ENCODE peak calls at places on chromosomes 5 and 9, in eight cellular contexts. W is upper lobe of right lung; B is dorsolateral prefrontal cortex; V is astrocyte; Q is pancreas; G is foreskin fibroblast; X is CD8-positive, alpha-beta memory T cell; Z is osteoblast. T is an unnamed sample.

GRCh38 chr9:136147890-136148714 is 29.4 kb upstream of the TMEM250 start:
- DNase-seq in B (no peak), Q (no peak), V (no peak), G (no peak), X (no peak), W (no peak), Z (no peak), T (no peak)

GRCh38 chr9:89996717-89997116 is 391.9 kb downstream of the GADD45G start:
- DNase-seq in Q (no peak), W (no peak), Z (no peak), B (no peak), X (no peak), V (no peak), G (no peak), T (no peak)

GRCh38 chr5:101658433-101658832 is 637.7 kb downstream of the SLCO4C1 start:
- DNase-seq in Q (no peak), W (no peak), G (no peak), X (no peak), B (no peak), V (no peak), Z (no peak), T (no peak)

GRCh38 chr9:116452634-116453033 is 234.5 kb upstream of the TRIM32 start:
- DNase-seq in B (no peak), Q (no peak), Z (no peak), G (no peak), V (no peak), W (no peak), X (no peak), T (peak)

GRCh38 chr5:111572561-111572960 is 60.2 kb upstream of the STARD4 start:
- DNase-seq in W (no peak), B (no peak), X (no peak), Z (no peak), V (no peak), Q (no peak), G (no peak), T (no peak)

GRCh38 chr5:2155556-2155955 is 272.8 kb upstream of the IRX4 start:
- DNase-seq in W (no peak), G (no peak), Q (no peak), Z (peak), V (no peak), X (no peak), B (peak), T (no peak)

GRCh38 chr5:43771611-43772031 is 168.6 kb downstream of the NNT start:
- DNase-seq in G (no peak), Z (no peak), B (no peak), W (no peak), Q (no peak), X (no peak), V (no peak), T (no peak)

GRCh38 chr9:114250235-114250568 is 72.7 kb upstream of the ORM1 start:
- DNase-seq in G (peak), Q (peak), B (peak), W (peak), X (no peak), V (peak), Z (peak), T (peak)

GRCh38 chr9:137836151-137836830 is 41.3 kb upstream of the CACNA1B start:
- DNase-seq in B (no peak), Q (no peak), X (no peak), V (no peak), G (no peak), W (no peak), Z (peak), T (no peak)

GRCh38 chr5:55450050-55450765 is 84.6 kb downstream of the PLPP1 start:
- DNase-seq in W (no peak), B (no peak), X (no peak), Z (no peak), V (peak), Q (no peak), G (peak), T (no peak)

GRCh38 chr5:7501066-7501465 is 105.1 kb downstream of the ADCY2 start:
- DNase-seq in W (no peak), Q (no peak), G (no peak), B (no peak), X (no peak), V (no peak), Z (no peak), T (no peak)
- H3K4me3 ChIP-seq in W (no peak), Q (no peak), G (no peak), B (no peak), X (no peak), V (no peak), Z (no peak), T (no peak)

DNA sequence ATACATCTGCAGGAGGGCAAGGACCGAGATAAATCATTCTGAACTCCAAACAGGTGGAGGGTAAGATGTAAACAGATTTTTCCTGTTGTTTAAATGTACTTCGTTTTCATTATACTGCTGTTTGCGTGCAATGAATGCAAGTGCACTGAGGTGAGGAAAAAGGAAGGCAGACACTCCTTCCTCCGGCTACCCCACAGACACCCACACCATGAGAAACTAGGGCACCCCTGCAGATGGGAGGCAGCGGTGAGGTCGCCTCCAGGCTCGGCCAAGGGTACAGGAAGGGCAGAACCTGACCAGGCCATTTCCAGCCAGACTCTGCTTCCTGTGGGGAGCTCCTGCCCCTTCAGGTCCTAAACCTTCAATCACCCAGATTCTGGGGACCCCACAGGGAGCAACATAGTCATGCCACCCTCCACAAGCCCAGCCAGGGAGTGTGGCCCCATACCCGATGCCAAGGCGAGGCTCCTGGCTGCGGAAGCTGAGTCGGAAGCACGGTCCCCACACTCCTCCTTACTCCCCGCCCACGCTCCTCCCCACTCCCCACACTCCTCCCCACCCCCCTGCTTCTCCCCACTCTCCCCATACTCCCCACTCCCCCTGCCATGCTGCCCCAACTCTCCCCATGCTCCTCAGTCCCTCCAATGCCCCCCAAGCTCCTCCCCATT is 37.1 kb downstream of the VAV2 start:
- DNase-seq in B (no peak), X (no peak), G (no peak), Z (no peak), Q (no peak), V (no peak), W (no peak), T (no peak)
- H3K4me3 ChIP-seq in B (no peak), X (peak), G (no peak), Z (no peak), Q (no peak), V (no peak), W (no peak), T (no peak)

GRCh38 chr9:134918646-134919045 is 934 bp upstream of the FCN1 start:
- DNase-seq in Z (no peak), W (peak), V (no peak), Q (no peak), X (no peak), B (no peak), G (no peak), T (no peak)
- H3K4me3 ChIP-seq in Z (no peak), W (no peak), V (no peak), Q (no peak), X (no peak), B (no peak), G (no peak), T (no peak)

DNA sequence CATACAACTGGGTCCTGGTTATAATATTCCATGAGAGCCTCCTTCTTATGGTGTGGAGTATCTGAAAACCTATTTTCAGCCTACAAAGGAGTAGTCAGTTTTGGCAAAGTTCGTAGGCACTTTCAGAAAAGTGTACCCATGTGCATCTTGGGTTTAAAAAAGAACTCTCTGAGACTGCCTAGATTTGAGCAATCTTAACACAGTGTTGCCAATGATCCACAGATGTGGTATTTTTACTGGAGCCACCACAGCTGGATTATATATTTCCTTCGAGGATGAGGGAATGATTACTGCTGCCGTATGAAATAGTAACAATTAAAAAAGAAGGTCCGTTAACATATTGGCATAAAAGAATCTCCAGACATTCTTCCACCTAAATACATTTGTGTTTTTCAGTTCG is 1.1 kb downstream of the PALM2AKAP2 start:
- DNase-seq in V (no peak), Z (peak), G (peak), Q (no peak), W (no peak), B (no peak), X (no peak), T (no peak)
- H3K4me3 ChIP-seq in V (peak), Z (peak), G (peak), Q (no peak), W (peak), B (peak), X (no peak), T (peak)

GRCh38 chr5:107666051-107666655 is 4.6 kb downstream of the EFNA5 start:
- DNase-seq in Q (no peak), B (no peak), V (no peak), G (no peak), X (no peak), Z (peak), W (no peak), T (no peak)
- H3K4me3 ChIP-seq in Q (no peak), B (peak), V (no peak), G (no peak), X (no peak), Z (no peak), W (no peak), T (no peak)

DNA sequence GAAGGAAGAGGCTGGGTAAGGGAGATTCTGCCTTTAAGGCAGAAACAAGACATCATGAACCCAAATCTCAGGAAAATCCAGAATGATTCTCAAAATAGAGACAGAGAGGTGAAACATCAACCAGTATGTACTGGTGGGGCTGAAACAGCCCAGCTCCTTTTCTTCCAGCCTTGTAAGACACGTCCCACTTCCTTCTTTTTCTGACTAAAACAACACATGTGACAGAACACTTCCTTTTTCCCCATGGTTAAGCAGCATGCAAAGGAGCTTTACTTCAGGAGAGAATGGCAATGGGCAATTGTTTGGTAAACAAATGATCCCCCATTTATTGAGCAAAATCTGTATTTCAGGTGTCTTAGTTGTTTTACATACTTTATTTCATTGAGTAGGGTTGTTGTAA is 230.8 kb upstream of the NR4A3 start:
- DNase-seq in Z (no peak), B (no peak), V (no peak), W (no peak), G (no peak), Q (no peak), X (no peak), T (no peak)
- H3K4me3 ChIP-seq in Z (no peak), B (no peak), V (no peak), W (no peak), G (no peak), Q (no peak), X (no peak), T (no peak)

GRCh38 chr9:73151653-73152382 is at the start of gene ANXA1:
- DNase-seq in Q (no peak), G (peak), V (peak), B (no peak), X (no peak), Z (no peak), W (no peak), T (peak)

GRCh38 chr9:73154271-73154670 is 2.6 kb downstream of the ANXA1 start:
- DNase-seq in G (no peak), V (no peak), B (no peak), Z (no peak), Q (no peak), X (no peak), W (no peak), T (no peak)

GRCh38 chr9:73153793-73154227 is 2.1 kb downstream of the ANXA1 start:
- DNase-seq in W (no peak), G (no peak), Q (no peak), Z (no peak), X (no peak), V (peak), B (no peak), T (no peak)

GRCh38 chr9:73152445-73152844 is 780 bp downstream of the ANXA1 start:
- DNase-seq in X (no peak), V (peak), W (no peak), Q (no peak), G (no peak), B (no peak), Z (no peak), T (no peak)

GRCh38 chr9:73152953-73153352 is 1.3 kb downstream of the ANXA1 start:
- DNase-seq in Q (no peak), V (no peak), W (no peak), Z (peak), B (no peak), X (no peak), G (no peak), T (no peak)
- H3K4me3 ChIP-seq in Q (no peak), V (peak), W (peak), Z (peak), B (peak), X (peak), G (peak), T (peak)

GRCh38 chr9:128828267-128828666 is 1.3 kb downstream of the SPOUT1 start:
- DNase-seq in Q (no peak), V (no peak), G (no peak), W (no peak), Z (no peak), X (no peak), B (no peak), T (no peak)
- H3K4me3 ChIP-seq in Q (no peak), V (peak), G (peak), W (no peak), Z (no peak), X (no peak), B (no peak), T (no peak)